ENCODE peak calls at places on chromosomes 5 and 9, in four cellular contexts. N, O, E and C are unnamed samples. For H3K9me3, the result is how much of the 10 kb centered on the place peaks cover.

GRCh38 chr5:79835220-79835714 is 145.6 kb downstream of the CMYA5 start:
- DNase-seq in E (no peak), N (no peak), O (peak), C (no peak)

GRCh38 chr5:108884736-108885135 is 137.0 kb downstream of the FER start:
- DNase-seq in E (peak), O (no peak), N (no peak), C (no peak)

GRCh38 chr5:35095366-35095765 is 47.6 kb upstream of the AGXT2 start:
- DNase-seq in N (no peak), O (no peak), E (no peak), C (no peak)

GRCh38 chr5:38162625-38163024 is 95.7 kb upstream of the EGFLAM start:
- DNase-seq in E (peak), N (no peak), O (no peak), C (no peak)

GRCh38 chr5:151151793-151152192 is 5.8 kb downstream of the ANXA6 start:
- DNase-seq in O (no peak), E (peak), N (no peak), C (no peak)

GRCh38 chr9:124764774-124765438 is 6.2 kb downstream of the NR6A1 start:
- DNase-seq in N (no peak), O (no peak), E (no peak), C (no peak)

GRCh38 chr5:125874057-125874456 is 549.2 kb upstream of the GRAMD2B start:
- DNase-seq in N (no peak), O (no peak), E (no peak), C (no peak)

GRCh38 chr9:37987467-37987981 is 81.5 kb downstream of the SHB start:
- DNase-seq in E (no peak), N (no peak), O (no peak), C (no peak)

GRCh38 chr5:136364307-136364706 is 1.0 kb downstream of the TRPC7 start:
- DNase-seq in N (no peak), E (no peak), O (no peak), C (no peak)

GRCh38 chr5:10676224-10676623 is 84.8 kb downstream of the DAP start:
- DNase-seq in E (peak), N (no peak), O (no peak), C (no peak)

GRCh38 chr5:149697001-149697400 is 33.1 kb upstream of the PPARGC1B start:
- DNase-seq in E (peak), O (no peak), N (no peak), C (no peak)

GRCh38 chr5:91212336-91213092 is 170.6 kb downstream of the ARRDC3 start:
- DNase-seq in E (peak), N (peak), O (no peak), C (no peak)

GRCh38 chr5:147398860-147399259 is 111.0 kb downstream of the DPYSL3 start:
- DNase-seq in O (no peak), E (peak), N (no peak), C (no peak)

GRCh38 chr5:28027851-28028250 is 989.5 kb upstream of the CDH9 start:
- DNase-seq in E (no peak), O (no peak), N (no peak), C (no peak)

GRCh38 chr5:62779010-62779422 is 200.4 kb downstream of the LRRC70 start:
- DNase-seq in N (peak), O (no peak), E (peak), C (no peak)

GRCh38 chr5:150945947-150946346 is 41.2 kb upstream of the ZNF300 start:
- DNase-seq in E (peak), N (peak), O (no peak), C (no peak)

GRCh38 chr9:114347675-114348074 is 18.0 kb downstream of the ORM2 start:
- DNase-seq in E (no peak), O (no peak), N (no peak), C (no peak)

GRCh38 chr9:34986541-34987047 is 3.0 kb upstream of the DNAJB5 start:
- DNase-seq in O (peak), N (peak), E (peak), C (peak)

GRCh38 chr5:100901851-100902341 is 1.2 kb downstream of the ST8SIA4 start:
- DNase-seq in N (peak), O (peak), E (peak), C (peak)

GRCh38 chr9:113844466-113844865 is 31.6 kb upstream of the ZNF618 start:
- DNase-seq in E (no peak), N (no peak), O (no peak), C (no peak)

GRCh38 chr5:170971-171800 is 20.1 kb upstream of the LRRC14B start:
- DNase-seq in E (no peak), N (no peak), O (no peak), C (no peak)

GRCh38 chr9:69186841-69187611 is 12.9 kb downstream of the TJP2 start:
- DNase-seq in N (no peak), E (peak), O (no peak), C (no peak)

GRCh38 chr5:24646915-24647314 is 2.1 kb upstream of the CDH10 start:
- DNase-seq in O (no peak), E (no peak), N (no peak), C (no peak)

GRCh38 chr9:113632776-113633590 is 169.5 kb downstream of the RGS3 start:
- DNase-seq in E (peak), N (no peak), O (peak), C (no peak)

GRCh38 chr9:18829858-18830257 is 203.2 kb downstream of the SAXO1 start:
- DNase-seq in E (peak), N (no peak), O (no peak), C (no peak)

GRCh38 chr9:107213561-107214028 is 69.5 kb upstream of the RAD23B start:
- DNase-seq in E (peak), O (peak), N (no peak), C (no peak)

GRCh38 chr9:87862536-87863268 is 20.0 kb upstream of the SPATA31E1 start:
- DNase-seq in E (peak), O (peak), N (no peak), C (no peak)

DNA sequence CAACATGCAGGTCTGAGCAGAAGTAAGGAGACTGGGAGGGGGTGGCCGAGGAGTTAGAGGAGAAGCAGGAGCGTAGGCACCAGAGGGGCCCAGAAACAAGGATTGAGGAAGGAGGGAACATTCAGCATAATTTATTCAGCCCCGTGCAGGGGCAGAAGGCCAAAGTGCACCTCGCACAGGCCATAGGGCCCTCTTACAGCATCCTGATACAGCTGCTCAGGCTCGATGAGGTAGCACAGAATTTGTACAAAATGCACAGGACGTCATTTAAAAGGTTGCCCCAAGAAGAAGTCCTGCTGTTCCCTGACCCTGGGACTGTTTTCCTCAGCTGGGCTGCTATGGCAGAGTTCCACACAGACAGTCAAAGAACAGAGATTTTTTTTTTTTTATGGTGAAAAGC is 2.1 kb upstream of the GRM6 start:
- DNase-seq in N (no peak), E (no peak), O (no peak), C (no peak)
- H3K9me3 ChIP-seq in N (under half), E (under half), O (under half), C (under half)

GRCh38 chr9:26054600-26055516 is 376.6 kb upstream of the TUSC1 start:
- DNase-seq in N (no peak), E (peak), O (no peak), C (no peak)
- H3K9me3 ChIP-seq in N (under half), E (under half), O (under half), C (under half)

DNA sequence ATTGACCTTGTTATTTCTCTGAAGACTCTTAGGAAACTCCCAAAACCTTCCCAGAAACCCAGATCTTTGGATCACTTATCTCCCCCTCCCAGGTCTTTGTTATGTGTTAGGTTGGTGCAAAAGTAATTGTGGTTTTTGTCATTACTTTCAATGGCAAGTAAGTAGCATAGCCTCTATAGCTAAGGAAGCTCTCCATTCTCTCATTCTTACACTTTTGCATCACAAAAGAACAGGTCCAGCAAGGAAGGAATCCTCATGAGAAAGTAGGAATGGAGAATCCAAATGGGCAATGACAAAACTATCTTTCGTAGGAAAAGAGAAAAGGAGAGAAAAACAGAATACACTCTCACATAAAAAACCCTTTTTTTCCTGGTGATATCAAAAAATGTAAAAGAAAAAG is 81.3 kb upstream of the ELAVL2 start:
- DNase-seq in O (no peak), N (no peak), E (no peak), C (no peak)
- H3K9me3 ChIP-seq in O (under half), N (under half), E (under half), C (under half)

DNA sequence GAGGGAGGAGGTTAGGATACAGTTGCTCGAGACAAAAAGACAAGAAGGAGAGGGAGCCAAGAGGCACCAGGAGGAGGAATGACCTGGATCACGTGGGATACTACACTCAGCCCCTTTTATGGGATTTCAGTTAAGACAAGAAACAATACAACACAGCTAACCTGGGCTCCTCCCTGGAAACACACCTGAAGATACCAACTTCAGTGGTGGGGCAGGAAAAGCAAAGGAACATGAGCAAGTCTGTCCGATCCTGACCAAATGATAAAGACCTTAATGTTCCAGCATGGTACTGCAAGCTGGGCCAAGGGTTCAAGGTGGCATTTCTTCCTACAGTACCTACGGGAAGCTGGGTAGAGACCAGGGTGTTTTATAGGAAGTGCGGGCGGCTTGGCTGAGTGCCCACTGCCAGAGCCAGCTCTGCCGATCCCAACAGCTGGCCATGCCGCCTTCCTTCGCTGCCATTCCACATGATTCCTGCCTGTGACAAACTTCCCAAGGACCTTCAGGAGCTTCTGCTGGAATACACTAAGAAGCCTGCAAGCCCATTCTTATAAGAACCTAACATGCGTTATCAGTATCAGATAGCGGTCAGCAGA is 22.1 kb downstream of the MYO10 start:
- DNase-seq in N (no peak), E (no peak), O (no peak), C (no peak)
- H3K9me3 ChIP-seq in N (under half), E (under half), O (under half), C (under half)

DNA sequence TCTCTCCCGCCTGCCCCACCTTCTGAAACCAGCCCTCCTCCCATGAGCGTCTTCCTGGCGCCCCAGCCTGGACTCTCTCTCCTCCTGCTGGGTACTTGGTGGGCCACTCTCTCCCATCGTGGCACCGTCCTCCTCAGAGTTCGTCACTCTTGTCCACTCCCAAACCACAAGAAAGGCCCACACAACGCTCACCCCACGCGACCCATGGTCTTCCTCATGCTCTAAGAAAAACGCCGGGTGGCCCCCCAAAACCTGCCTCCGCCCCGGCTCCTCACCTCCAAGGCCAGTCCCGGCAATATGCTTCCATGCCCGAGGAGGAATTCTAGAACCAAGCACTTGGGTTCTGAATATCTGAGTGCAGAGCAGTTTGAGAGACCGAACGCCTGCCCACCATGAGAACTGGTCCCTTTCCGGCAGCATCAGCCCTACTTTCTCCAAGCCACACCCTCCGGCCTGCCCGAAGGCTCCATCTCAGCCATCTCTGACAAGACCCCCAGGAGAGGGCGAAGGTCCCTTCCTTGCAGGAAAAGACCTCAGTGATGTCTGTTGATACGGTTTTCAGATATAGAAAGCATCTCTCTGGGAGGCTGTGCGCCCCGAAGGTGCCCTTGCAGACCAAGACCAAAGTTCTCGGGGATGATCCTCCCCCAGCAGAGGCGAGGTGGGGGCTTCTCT is 15.0 kb downstream of the SLC6A3 start:
- DNase-seq in N (no peak), O (peak), E (no peak), C (no peak)
- H3K9me3 ChIP-seq in N (under half), O (under half), E (under half), C (under half)